ENCODE peak calls at places on chromosomes 13 and 19, in seven cellular contexts. F, V, O, R, U, B and Z are unnamed samples.

GRCh38 chr19:3725640-3726310 is 17.6 kb downstream of the TJP3 start:
- DNase-seq in O (no peak), F (no peak), V (no peak), U (no peak), R (peak; percentile 86), B (no peak), Z (peak; percentile 81)

GRCh38 chr19:16892438-16892837 is 3.6 kb downstream of the F2RL3 start:
- DNase-seq in O (no peak), B (no peak), F (no peak), V (no peak), R (no peak), U (no peak), Z (no peak)

GRCh38 chr19:40592170-40592569 is 9.0 kb upstream of the LTBP4 start:
- DNase-seq in B (no peak), U (no peak), O (peak; percentile 46), R (peak; percentile 89), F (no peak), V (no peak), Z (no peak)

GRCh38 chr19:39448271-39448670 is 2.9 kb downstream of the SUPT5H start:
- DNase-seq in V (no peak), O (no peak), B (no peak), R (no peak), F (no peak), U (no peak), Z (no peak)

GRCh38 chr19:11408591-11408990 is 10.5 kb downstream of the RGL3 start:
- DNase-seq in R (no peak), V (no peak), O (no peak), U (no peak), B (no peak), F (no peak), Z (no peak)

GRCh38 chr19:51810228-51810627 is 15.3 kb downstream of the FPR3 start:
- DNase-seq in U (no peak), R (peak; percentile 27), B (no peak), O (no peak), V (no peak), F (no peak), Z (no peak)

GRCh38 chr19:13070425-13071140 is 32.1 kb downstream of the LYL1 start:
- DNase-seq in U (no peak), V (no peak), O (no peak), R (no peak), F (peak; percentile 82), B (no peak), Z (no peak)

GRCh38 chr13:73215807-73216206 is 157.0 kb downstream of the KLF5 start:
- DNase-seq in B (no peak), U (no peak), V (no peak), O (no peak), R (no peak), F (no peak), Z (no peak)

GRCh38 chr19:29233591-29233990 is 20.6 kb upstream of the UQCRFS1 start:
- DNase-seq in O (no peak), R (no peak), V (no peak), B (no peak), F (no peak), U (no peak), Z (no peak)

GRCh38 chr13:31946091-31946770 is 85.3 kb upstream of the FRY start:
- DNase-seq in F (no peak), V (no peak), R (no peak), B (no peak), U (no peak), O (no peak), Z (no peak)

GRCh38 chr13:74047925-74048324 is 86.3 kb downstream of the KLF12 start:
- DNase-seq in U (no peak), B (no peak), R (no peak), V (no peak), O (no peak), F (no peak), Z (no peak)

GRCh38 chr13:74128171-74128767 is 5.9 kb downstream of the KLF12 start:
- DNase-seq in B (no peak), R (no peak), O (no peak), U (no peak), F (no peak), V (no peak), Z (no peak)

GRCh38 chr13:45674908-45675307 is 27.2 kb upstream of the CBY2 start:
- DNase-seq in B (no peak), O (no peak), U (no peak), V (no peak), F (no peak), R (peak; percentile 19), Z (no peak)

GRCh38 chr13:44402902-44403719 is 29.5 kb downstream of the SERP2 start:
- DNase-seq in R (peak; percentile 29), B (no peak), F (peak; percentile 40), U (no peak), O (no peak), V (no peak), Z (no peak)

GRCh38 chr13:85095887-85096286 is 703.3 kb downstream of the SLITRK6 start:
- DNase-seq in U (no peak), V (no peak), R (no peak), F (no peak), B (no peak), O (no peak), Z (no peak)

DNA sequence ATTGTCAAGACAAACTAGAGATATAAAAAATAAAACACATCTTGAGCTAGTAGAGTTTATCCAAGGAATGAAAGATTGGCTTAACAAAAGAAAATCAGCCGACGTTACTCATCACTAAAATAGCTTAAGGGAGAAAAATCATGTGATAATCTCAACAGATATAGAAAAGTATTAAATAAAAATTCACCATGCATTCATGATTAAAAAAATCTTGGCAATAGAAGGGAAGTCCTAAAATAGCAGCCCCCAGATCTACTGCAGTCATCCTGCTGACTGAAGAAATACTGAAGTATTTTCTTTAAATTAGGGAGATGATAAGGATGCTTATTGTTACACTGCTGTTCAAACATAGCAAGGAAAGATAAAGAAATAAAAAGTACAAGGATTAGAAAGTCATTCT is 12.6 kb upstream of the DCLK1 start:
- DNase-seq in R (no peak), B (no peak), U (no peak), V (no peak), O (no peak), F (no peak), Z (no peak)
- H3K4me3 ChIP-seq in R (no peak overlapping the region), B (no peak overlapping the region), U (no peak overlapping the region), V (no peak overlapping the region), O (no peak overlapping the region), F (no peak overlapping the region), Z (no peak overlapping the region)

GRCh38 chr19:1718382-1719315 is 34.7 kb upstream of the ONECUT3 start:
- DNase-seq in O (no peak), U (no peak), B (no peak), F (no peak), R (peak; percentile 54), V (no peak), Z (no peak)
- H3K4me3 ChIP-seq in O (no peak overlapping the region), U (no peak overlapping the region), B (no peak overlapping the region), F (no peak overlapping the region), R (peak overlapping the region; percentile 62), V (no peak overlapping the region), Z (no peak overlapping the region)

DNA sequence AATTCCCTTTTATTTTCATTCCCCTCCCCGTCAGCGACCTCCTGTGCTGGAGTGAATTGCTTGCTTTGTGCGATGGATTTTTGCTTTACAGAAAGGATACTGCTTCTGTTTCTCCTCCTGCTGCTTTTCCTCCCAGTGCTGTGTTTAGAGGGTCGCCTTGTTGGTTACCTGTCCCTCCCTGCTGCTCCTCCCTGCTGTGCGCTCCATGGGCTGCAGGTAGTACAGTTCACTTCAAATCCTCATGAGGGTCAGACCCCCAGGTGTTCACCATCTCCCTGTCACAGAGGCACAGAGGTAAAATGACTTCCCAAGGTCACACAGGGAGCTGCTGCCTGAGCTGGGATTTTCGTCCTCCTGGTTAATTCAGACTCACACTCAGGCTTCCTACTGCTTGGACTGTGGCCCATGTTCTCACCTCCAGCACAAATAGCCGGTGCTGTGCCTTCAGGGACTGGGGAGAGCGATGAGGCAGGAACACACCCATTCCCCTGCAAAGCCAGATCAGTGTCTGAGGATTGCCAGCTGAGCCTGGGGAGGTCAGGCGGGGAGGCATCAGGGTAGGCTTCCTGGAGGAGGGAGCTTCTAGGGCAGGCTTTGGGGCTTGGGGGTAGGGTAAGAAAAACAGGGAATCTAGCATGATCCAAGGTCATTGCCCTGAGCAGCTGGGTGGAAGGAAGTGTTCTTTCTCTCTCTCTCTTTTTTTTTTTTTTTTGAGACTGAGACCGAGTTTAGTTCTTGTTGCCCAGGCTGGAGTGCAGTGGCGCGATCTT is 14.4 kb downstream of the BICRA start:
- DNase-seq in F (no peak), O (no peak), V (no peak), U (no peak), R (no peak), B (no peak), Z (no peak)
- H3K4me3 ChIP-seq in F (no peak overlapping the region), O (no peak overlapping the region), V (no peak overlapping the region), U (no peak overlapping the region), R (no peak overlapping the region), B (no peak overlapping the region), Z (no peak overlapping the region)

GRCh38 chr19:1090731-1091543 is 4.2 kb downstream of the POLR2E start:
- DNase-seq in V (no peak), U (no peak), O (no peak), R (no peak), B (no peak), F (no peak), Z (no peak)
- H3K4me3 ChIP-seq in V (no peak overlapping the region), U (no peak overlapping the region), O (no peak overlapping the region), R (no peak overlapping the region), B (no peak overlapping the region), F (no peak overlapping the region), Z (no peak overlapping the region)

DNA sequence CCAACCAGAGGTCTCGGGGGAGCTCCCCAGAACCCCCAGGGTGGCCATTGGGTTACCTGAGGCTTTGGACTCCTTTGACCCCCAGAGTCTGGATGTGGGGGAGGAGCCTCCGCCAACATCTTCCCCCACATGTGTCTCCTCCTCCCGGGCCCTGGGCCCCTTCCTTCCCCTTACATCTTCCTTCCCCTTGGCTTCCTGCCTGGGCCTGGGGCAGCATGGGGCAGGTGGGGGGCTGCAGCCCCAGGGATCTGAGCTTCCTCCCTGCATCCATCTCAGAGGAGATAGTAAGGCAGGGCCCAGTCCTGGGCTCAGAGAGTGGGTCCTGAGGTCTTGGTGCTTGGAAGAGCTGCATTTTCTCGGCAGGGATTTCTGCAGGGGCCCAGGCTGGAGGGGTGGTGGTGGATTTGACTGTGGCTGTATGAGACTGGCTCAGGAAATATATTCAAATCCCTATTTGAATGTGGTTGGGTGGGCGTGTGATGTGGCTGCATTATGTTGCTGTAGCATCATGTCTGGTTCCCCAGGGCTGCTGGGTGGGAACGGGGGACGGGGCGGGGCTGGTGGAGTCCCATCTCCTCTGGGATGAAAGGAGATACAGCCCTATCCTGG is 919 bp downstream of the VAV1 start:
- DNase-seq in U (no peak), V (no peak), B (peak; percentile 28), O (peak; percentile 32), F (no peak), R (peak; percentile 46), Z (peak; percentile 67)
- H3K4me3 ChIP-seq in U (no peak overlapping the region), V (peak overlapping the region; percentile 55), B (peak overlapping the region; percentile 98), O (peak overlapping the region; percentile 47), F (peak overlapping the region; percentile 31), R (no peak overlapping the region), Z (peak overlapping the region; percentile 90)